ENCODE peak calls at places on chromosomes 6 and 20, in six cellular contexts. F is neural progenitor cell; W is OCI-LY7; M is HCT116; H is CD8-positive, alpha-beta T cell; G is suprapubic skin. A is an unnamed sample.

GRCh38 chr20:49957487-49957938 is 21.3 kb downstream of the RNF114 start:
- DNase-seq in G (no peak), H (no peak), F (no peak), W (no peak), M (no peak), A (no peak)

GRCh38 chr20:24948939-24949679 is at the start of gene CST7:
- DNase-seq in M (no peak), H (peak; percentile 76), W (peak; percentile 4), G (peak; percentile 80), F (no peak), A (no peak)

GRCh38 chr6:114000066-114000465 is 29.1 kb upstream of the HDAC2 start:
- DNase-seq in W (no peak), M (no peak), F (no peak), H (no peak), G (no peak), A (no peak)

GRCh38 chr6:1311400-1312192 is at the start of gene FOXQ1:
- DNase-seq in W (no peak), F (peak; percentile 72), M (peak; percentile 21), H (no peak), G (peak; percentile 86), A (no peak)

GRCh38 chr6:170156448-170157375 is 134.2 kb downstream of the DLL1 start:
- DNase-seq in F (no peak), W (no peak), G (peak; percentile 73), M (no peak), H (no peak), A (no peak)

GRCh38 chr6:115016593-115016992 is 673.8 kb upstream of the HS3ST5 start:
- DNase-seq in H (no peak), M (no peak), F (peak; percentile 7), G (no peak), W (no peak), A (no peak)

GRCh38 chr20:32474009-32474716 is 111.0 kb downstream of the NOL4L start:
- DNase-seq in M (no peak), H (no peak), F (no peak), G (no peak), W (no peak), A (no peak)

GRCh38 chr6:116352515-116353471 is 18.0 kb upstream of the DSE start:
- DNase-seq in F (no peak), M (no peak), G (no peak), H (no peak), W (no peak), A (no peak)

GRCh38 chr20:20012517-20012916 is 4.6 kb upstream of the NAA20 start:
- DNase-seq in G (no peak), W (no peak), M (no peak), H (no peak), F (no peak), A (no peak)

GRCh38 chr6:84581494-84582259 is 182.7 kb downstream of the TBX18 start:
- DNase-seq in F (no peak), H (no peak), W (no peak), M (no peak), G (no peak), A (no peak)

GRCh38 chr20:25408890-25409289 is 1.4 kb downstream of the GINS1 start:
- DNase-seq in F (no peak), H (no peak), G (no peak), W (no peak), M (no peak), A (no peak)

GRCh38 chr6:13538084-13538483 is 36.3 kb upstream of the SIRT5 start:
- DNase-seq in F (no peak), G (no peak), H (no peak), M (peak; percentile 26), W (peak; percentile 69), A (no peak)

GRCh38 chr6:38773338-38773737 is 58.2 kb downstream of the DNAH8 start:
- DNase-seq in H (no peak), W (peak; percentile 11), M (peak; percentile 47), F (peak; percentile 59), G (no peak), A (peak; percentile 74)

GRCh38 chr6:113526995-113527394 is 330.1 kb upstream of the MARCKS start:
- DNase-seq in H (no peak), F (no peak), W (no peak), M (no peak), G (no peak), A (no peak)

GRCh38 chr6:140846518-140847277 is 1286.0 kb upstream of the GJE1 start:
- DNase-seq in F (no peak), M (no peak), H (no peak), W (no peak), G (no peak), A (no peak)

GRCh38 chr6:112038756-112039430 is 15.0 kb upstream of the CCN6 start:
- DNase-seq in G (no peak), F (no peak), M (no peak), H (no peak), W (no peak), A (no peak)

GRCh38 chr20:57260959-57261357 is 5.5 kb downstream of the BMP7 start:
- DNase-seq in M (no peak), G (no peak), H (no peak), W (no peak), F (peak; percentile 41), A (no peak)

GRCh38 chr6:108295676-108296075 is 822 bp downstream of the AFG1L start:
- DNase-seq in M (no peak), G (no peak), W (no peak), F (no peak), H (no peak), A (no peak)
- H3K27ac ChIP-seq in M (peak overlapping the region; percentile 78), G (peak overlapping the region; percentile 87), W (peak overlapping the region; percentile 73), F (no peak overlapping the region), H (peak overlapping the region; percentile 95), A (no peak overlapping the region)

DNA sequence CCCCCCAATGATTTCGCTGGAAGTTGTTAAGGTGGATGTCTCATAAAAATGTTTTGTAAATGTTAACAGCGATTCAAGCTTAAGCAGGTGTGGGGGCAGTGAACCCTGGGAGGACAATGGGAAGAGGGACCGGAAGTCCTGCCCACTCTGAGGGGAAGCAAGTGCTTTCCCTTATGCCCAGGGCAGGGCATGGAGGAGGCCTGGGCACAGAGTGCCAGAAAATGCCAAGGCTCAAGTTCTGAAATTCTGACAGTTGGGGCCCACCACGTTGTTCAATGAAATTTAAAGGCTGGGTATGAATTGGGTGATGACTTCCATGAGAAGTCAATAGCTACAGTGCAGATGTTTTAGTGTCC is 132.7 kb upstream of the SALL4 start:
- DNase-seq in H (no peak), W (no peak), M (no peak), F (no peak), G (no peak), A (no peak)
- H3K4me3 ChIP-seq in H (no peak overlapping the region), W (no peak overlapping the region), M (no peak overlapping the region), F (no peak overlapping the region), G (no peak overlapping the region), A (no peak overlapping the region)

GRCh38 chr6:90496617-90497016 is 90.3 kb downstream of the MAP3K7 start:
- DNase-seq in F (peak; percentile 56), W (no peak), G (no peak), H (no peak), M (no peak), A (no peak)
- H3K27ac ChIP-seq in F (peak overlapping the region; percentile 89), W (no peak overlapping the region), G (no peak overlapping the region), H (no peak overlapping the region), M (no peak overlapping the region), A (no peak overlapping the region)

DNA sequence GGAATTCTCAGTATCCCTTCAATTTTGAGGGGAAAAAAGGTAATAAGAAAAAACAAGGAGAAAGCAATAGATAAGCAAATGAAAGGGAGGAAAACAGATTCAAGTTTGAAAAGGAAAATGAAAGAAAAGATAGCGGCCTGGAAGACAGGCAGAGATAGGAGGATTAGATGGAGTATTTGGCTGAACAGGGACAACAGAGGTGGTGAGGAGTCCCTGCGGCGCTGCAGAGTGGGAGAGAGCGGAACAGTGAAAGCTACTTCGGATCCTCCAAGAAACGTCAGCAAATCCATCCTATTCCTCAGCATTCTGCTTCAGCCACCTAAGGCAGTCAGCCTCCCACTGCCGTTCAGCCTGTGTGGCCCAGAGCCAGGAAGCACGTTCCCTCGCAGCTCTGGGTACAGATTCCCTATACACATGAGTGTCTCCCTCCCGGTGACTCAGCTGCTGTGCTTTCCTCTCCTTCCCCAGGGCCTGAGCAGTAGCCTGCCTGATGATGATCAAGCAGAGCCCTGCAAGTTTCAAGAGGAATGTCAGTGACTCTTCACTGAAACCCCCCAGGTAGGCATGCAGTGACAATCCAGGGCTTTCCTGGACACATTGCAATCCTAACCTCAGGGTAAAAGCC is 43.4 kb upstream of the CDYL start:
- DNase-seq in M (peak; percentile 31), F (peak; percentile 55), H (no peak), G (no peak), W (no peak), A (no peak)
- H3K4me3 ChIP-seq in M (no peak overlapping the region), F (no peak overlapping the region), H (no peak overlapping the region), G (peak overlapping the region; percentile 9), W (no peak overlapping the region), A (no peak overlapping the region)

A was measured in iPS DF 6.9.